ENCODE peak calls at places on chromosomes 7 and 10, in four cellular contexts. U, V, A and Y are unnamed samples.

GRCh38 chr10:34288634-34289033 is 526.5 kb downstream of the PARD3 start:
- DNase-seq in A (no peak), U (no peak), V (peak; percentile 46), Y (no peak)

GRCh38 chr7:121420976-121421375 is 24.9 kb upstream of the FAM3C start:
- DNase-seq in A (peak; percentile 63), U (no peak), V (peak; percentile 95), Y (no peak)

GRCh38 chr10:133279266-133279960 is 2.7 kb upstream of the ADAM8 start:
- DNase-seq in U (no peak), V (no peak), A (no peak), Y (no peak)

GRCh38 chr7:12303507-12303906 is 92.4 kb downstream of the TMEM106B start:
- DNase-seq in V (no peak), U (no peak), A (no peak), Y (no peak)

GRCh38 chr7:7152315-7152714 is 30.0 kb upstream of the C1GALT1 start:
- DNase-seq in U (no peak), A (no peak), V (no peak), Y (no peak)

GRCh38 chr10:84336406-84336805 is 8.0 kb downstream of the CCSER2 start:
- DNase-seq in A (no peak), U (no peak), V (no peak), Y (no peak)

GRCh38 chr7:90270431-90271178 is 25.6 kb downstream of the CFAP69 start:
- DNase-seq in U (no peak), V (no peak), A (no peak), Y (no peak)

GRCh38 chr7:114819629-114820362 is 102.1 kb upstream of the MDFIC start:
- DNase-seq in U (no peak), A (no peak), V (no peak), Y (no peak)

GRCh38 chr7:150351587-150352194 is 10.3 kb upstream of the RARRES2 start:
- DNase-seq in V (no peak), A (no peak), U (no peak), Y (no peak)

GRCh38 chr7:36303202-36304098 is 86.2 kb upstream of the ANLN start:
- DNase-seq in U (no peak), A (peak; percentile 92), V (no peak), Y (peak; percentile 59)

GRCh38 chr7:50941525-50941924 is 158.8 kb upstream of the GRB10 start:
- DNase-seq in U (no peak), V (no peak), A (no peak), Y (no peak)

GRCh38 chr10:3901370-3901769 is 116.4 kb upstream of the KLF6 start:
- DNase-seq in U (no peak), V (no peak), A (no peak), Y (no peak)

GRCh38 chr7:87877641-87878040 is 1.3 kb downstream of the DBF4 start:
- DNase-seq in U (no peak), V (peak; percentile 4), A (no peak), Y (no peak)

GRCh38 chr10:625751-626711 is 63.4 kb downstream of the DIP2C start:
- DNase-seq in V (no peak), U (no peak), A (no peak), Y (no peak)